ENCODE peak calls at places on chromosomes 3 and 15, in nine cellular contexts. One of them, this sample, is unnamed.

GRCh38 chr3:142881445-142882224 is 7.2 kb downstream of the PCOLCE2 start:
- DNase-seq in skeletal muscle cell: no peak
- DNase-seq in stimulated activated CD4-positive, alpha-beta T cell treated with anti-CD3 and anti-CD28 coated beads, Interleukin-1b, Interleukin-23, amount 100 ng/mL, for 24 hours: no peak
- DNase-seq in heart left ventricle: no peak
- DNase-seq in HTR-8/SVneo: no peak
- DNase-seq in endothelial cell: no peak
- DNase-seq in NCI-H1694: no peak
- DNase-seq in ureter: no peak
- DNase-seq in brain microvascular endothelial cell: no peak
- DNase-seq in this sample: no peak

GRCh38 chr15:101314301-101314700 is 19.3 kb upstream of the SNRPA1 start:
- DNase-seq in endothelial cell: no peak
- DNase-seq in stimulated activated CD4-positive, alpha-beta T cell treated with anti-CD3 and anti-CD28 coated beads, Interleukin-1b, Interleukin-23, amount 100 ng/mL, for 24 hours: no peak
- DNase-seq in NCI-H1694: no peak
- DNase-seq in heart left ventricle: no peak
- DNase-seq in brain microvascular endothelial cell: no peak
- DNase-seq in ureter: no peak
- DNase-seq in skeletal muscle cell: no peak
- DNase-seq in HTR-8/SVneo: no peak
- DNase-seq in this sample: no peak

GRCh38 chr15:100841426-100841825 is 38.2 kb upstream of the ALDH1A3 start:
- DNase-seq in stimulated activated CD4-positive, alpha-beta T cell treated with anti-CD3 and anti-CD28 coated beads, Interleukin-1b, Interleukin-23, amount 100 ng/mL, for 24 hours: no peak
- DNase-seq in skeletal muscle cell: no peak
- DNase-seq in brain microvascular endothelial cell: no peak
- DNase-seq in ureter: no peak
- DNase-seq in HTR-8/SVneo: no peak
- DNase-seq in NCI-H1694: no peak
- DNase-seq in heart left ventricle: no peak
- DNase-seq in endothelial cell: no peak
- DNase-seq in this sample: no peak

GRCh38 chr3:195068481-195069080 is 202.4 kb downstream of the XXYLT1 start:
- DNase-seq in NCI-H1694: no peak
- DNase-seq in HTR-8/SVneo: no peak
- DNase-seq in ureter: peak
- DNase-seq in stimulated activated CD4-positive, alpha-beta T cell treated with anti-CD3 and anti-CD28 coated beads, Interleukin-1b, Interleukin-23, amount 100 ng/mL, for 24 hours: no peak
- DNase-seq in heart left ventricle: no peak
- DNase-seq in brain microvascular endothelial cell: no peak
- DNase-seq in skeletal muscle cell: no peak
- DNase-seq in endothelial cell: no peak
- DNase-seq in this sample: no peak

GRCh38 chr3:59422312-59422711 is 372.5 kb upstream of the CFAP20DC start:
- DNase-seq in ureter: no peak
- DNase-seq in NCI-H1694: no peak
- DNase-seq in heart left ventricle: no peak
- DNase-seq in brain microvascular endothelial cell: peak
- DNase-seq in HTR-8/SVneo: no peak
- DNase-seq in endothelial cell: no peak
- DNase-seq in skeletal muscle cell: peak
- DNase-seq in stimulated activated CD4-positive, alpha-beta T cell treated with anti-CD3 and anti-CD28 coated beads, Interleukin-1b, Interleukin-23, amount 100 ng/mL, for 24 hours: no peak
- DNase-seq in this sample: no peak

GRCh38 chr15:73632670-73633058 is 525 bp downstream of the NPTN start:
- DNase-seq in endothelial cell: no peak
- DNase-seq in HTR-8/SVneo: no peak
- DNase-seq in brain microvascular endothelial cell: no peak
- DNase-seq in stimulated activated CD4-positive, alpha-beta T cell treated with anti-CD3 and anti-CD28 coated beads, Interleukin-1b, Interleukin-23, amount 100 ng/mL, for 24 hours: no peak
- DNase-seq in NCI-H1694: no peak
- DNase-seq in ureter: no peak
- DNase-seq in skeletal muscle cell: no peak
- DNase-seq in heart left ventricle: peak
- DNase-seq in this sample: peak

GRCh38 chr3:66577804-66578203 is 77.0 kb upstream of the LRIG1 start:
- DNase-seq in NCI-H1694: no peak
- DNase-seq in ureter: no peak
- DNase-seq in endothelial cell: no peak
- DNase-seq in skeletal muscle cell: no peak
- DNase-seq in heart left ventricle: no peak
- DNase-seq in brain microvascular endothelial cell: no peak
- DNase-seq in stimulated activated CD4-positive, alpha-beta T cell treated with anti-CD3 and anti-CD28 coated beads, Interleukin-1b, Interleukin-23, amount 100 ng/mL, for 24 hours: no peak
- DNase-seq in HTR-8/SVneo: no peak
- DNase-seq in this sample: no peak

GRCh38 chr15:92958105-92958504 is 58.0 kb downstream of the CHD2 start:
- DNase-seq in brain microvascular endothelial cell: peak
- DNase-seq in skeletal muscle cell: no peak
- DNase-seq in heart left ventricle: no peak
- DNase-seq in endothelial cell: no peak
- DNase-seq in ureter: no peak
- DNase-seq in NCI-H1694: no peak
- DNase-seq in stimulated activated CD4-positive, alpha-beta T cell treated with anti-CD3 and anti-CD28 coated beads, Interleukin-1b, Interleukin-23, amount 100 ng/mL, for 24 hours: peak
- DNase-seq in HTR-8/SVneo: no peak
- DNase-seq in this sample: no peak

GRCh38 chr3:171000281-171000680 is 26.2 kb downstream of the SLC2A2 start:
- DNase-seq in stimulated activated CD4-positive, alpha-beta T cell treated with anti-CD3 and anti-CD28 coated beads, Interleukin-1b, Interleukin-23, amount 100 ng/mL, for 24 hours: no peak
- DNase-seq in NCI-H1694: no peak
- DNase-seq in HTR-8/SVneo: no peak
- DNase-seq in heart left ventricle: no peak
- DNase-seq in brain microvascular endothelial cell: no peak
- DNase-seq in skeletal muscle cell: no peak
- DNase-seq in ureter: no peak
- DNase-seq in endothelial cell: no peak
- DNase-seq in this sample: no peak

GRCh38 chr15:63466378-63467192 is 37.8 kb upstream of the USP3 start:
- DNase-seq in NCI-H1694: peak
- DNase-seq in heart left ventricle: no peak
- DNase-seq in HTR-8/SVneo: peak
- DNase-seq in ureter: peak
- DNase-seq in endothelial cell: peak
- DNase-seq in skeletal muscle cell: no peak
- DNase-seq in brain microvascular endothelial cell: peak
- DNase-seq in stimulated activated CD4-positive, alpha-beta T cell treated with anti-CD3 and anti-CD28 coated beads, Interleukin-1b, Interleukin-23, amount 100 ng/mL, for 24 hours: peak
- DNase-seq in this sample: peak

GRCh38 chr3:178170698-178171535 is 365.3 kb upstream of the KCNMB2 start:
- DNase-seq in NCI-H1694: no peak
- DNase-seq in heart left ventricle: no peak
- DNase-seq in stimulated activated CD4-positive, alpha-beta T cell treated with anti-CD3 and anti-CD28 coated beads, Interleukin-1b, Interleukin-23, amount 100 ng/mL, for 24 hours: no peak
- DNase-seq in endothelial cell: no peak
- DNase-seq in skeletal muscle cell: peak
- DNase-seq in ureter: no peak
- DNase-seq in HTR-8/SVneo: peak
- DNase-seq in brain microvascular endothelial cell: peak
- DNase-seq in this sample: no peak

GRCh38 chr15:38861108-38861507 is 296.5 kb upstream of the RASGRP1 start:
- DNase-seq in ureter: no peak
- DNase-seq in skeletal muscle cell: no peak
- DNase-seq in brain microvascular endothelial cell: no peak
- DNase-seq in stimulated activated CD4-positive, alpha-beta T cell treated with anti-CD3 and anti-CD28 coated beads, Interleukin-1b, Interleukin-23, amount 100 ng/mL, for 24 hours: no peak
- DNase-seq in endothelial cell: no peak
- DNase-seq in heart left ventricle: no peak
- DNase-seq in HTR-8/SVneo: no peak
- DNase-seq in NCI-H1694: no peak
- DNase-seq in this sample: no peak

GRCh38 chr3:194482196-194482593 is 4.6 kb downstream of the ATP13A3 start:
- DNase-seq in endothelial cell: no peak
- DNase-seq in HTR-8/SVneo: no peak
- DNase-seq in skeletal muscle cell: no peak
- DNase-seq in heart left ventricle: no peak
- DNase-seq in stimulated activated CD4-positive, alpha-beta T cell treated with anti-CD3 and anti-CD28 coated beads, Interleukin-1b, Interleukin-23, amount 100 ng/mL, for 24 hours: no peak
- DNase-seq in NCI-H1694: no peak
- DNase-seq in ureter: no peak
- DNase-seq in brain microvascular endothelial cell: no peak
- DNase-seq in this sample: no peak

GRCh38 chr15:92391640-92392039 is 2.0 kb upstream of the ST8SIA2 start:
- DNase-seq in heart left ventricle: no peak
- DNase-seq in skeletal muscle cell: no peak
- DNase-seq in HTR-8/SVneo: no peak
- DNase-seq in endothelial cell: peak
- DNase-seq in NCI-H1694: peak
- DNase-seq in ureter: no peak
- DNase-seq in stimulated activated CD4-positive, alpha-beta T cell treated with anti-CD3 and anti-CD28 coated beads, Interleukin-1b, Interleukin-23, amount 100 ng/mL, for 24 hours: no peak
- DNase-seq in brain microvascular endothelial cell: peak
- DNase-seq in this sample: no peak

GRCh38 chr15:100310511-100310910 is 31.3 kb downstream of the ADAMTS17 start:
- DNase-seq in skeletal muscle cell: no peak
- DNase-seq in NCI-H1694: no peak
- DNase-seq in HTR-8/SVneo: no peak
- DNase-seq in ureter: no peak
- DNase-seq in heart left ventricle: no peak
- DNase-seq in endothelial cell: no peak
- DNase-seq in brain microvascular endothelial cell: no peak
- DNase-seq in stimulated activated CD4-positive, alpha-beta T cell treated with anti-CD3 and anti-CD28 coated beads, Interleukin-1b, Interleukin-23, amount 100 ng/mL, for 24 hours: no peak
- DNase-seq in this sample: no peak

GRCh38 chr3:185397676-185398075 is 34.7 kb downstream of the MAP3K13 start:
- DNase-seq in brain microvascular endothelial cell: no peak
- DNase-seq in NCI-H1694: peak
- DNase-seq in heart left ventricle: peak
- DNase-seq in skeletal muscle cell: no peak
- DNase-seq in ureter: no peak
- DNase-seq in stimulated activated CD4-positive, alpha-beta T cell treated with anti-CD3 and anti-CD28 coated beads, Interleukin-1b, Interleukin-23, amount 100 ng/mL, for 24 hours: no peak
- DNase-seq in HTR-8/SVneo: no peak
- DNase-seq in endothelial cell: no peak
- DNase-seq in this sample: no peak

GRCh38 chr3:184193991-184194539 is 8.1 kb downstream of the ABCF3 start:
- DNase-seq in HTR-8/SVneo: no peak
- DNase-seq in NCI-H1694: no peak
- DNase-seq in stimulated activated CD4-positive, alpha-beta T cell treated with anti-CD3 and anti-CD28 coated beads, Interleukin-1b, Interleukin-23, amount 100 ng/mL, for 24 hours: no peak
- DNase-seq in skeletal muscle cell: no peak
- DNase-seq in endothelial cell: no peak
- DNase-seq in heart left ventricle: no peak
- DNase-seq in ureter: no peak
- DNase-seq in brain microvascular endothelial cell: no peak
- DNase-seq in this sample: no peak

GRCh38 chr15:34759347-34759746 is 4.5 kb upstream of the GJD2 start:
- DNase-seq in NCI-H1694: no peak
- DNase-seq in ureter: no peak
- DNase-seq in heart left ventricle: no peak
- DNase-seq in skeletal muscle cell: no peak
- DNase-seq in HTR-8/SVneo: no peak
- DNase-seq in stimulated activated CD4-positive, alpha-beta T cell treated with anti-CD3 and anti-CD28 coated beads, Interleukin-1b, Interleukin-23, amount 100 ng/mL, for 24 hours: no peak
- DNase-seq in brain microvascular endothelial cell: no peak
- DNase-seq in endothelial cell: peak
- DNase-seq in this sample: no peak

GRCh38 chr3:28860307-28860706 is 420.6 kb upstream of the RBMS3 start:
- DNase-seq in HTR-8/SVneo: no peak
- DNase-seq in NCI-H1694: no peak
- DNase-seq in ureter: no peak
- DNase-seq in endothelial cell: no peak
- DNase-seq in skeletal muscle cell: no peak
- DNase-seq in brain microvascular endothelial cell: no peak
- DNase-seq in stimulated activated CD4-positive, alpha-beta T cell treated with anti-CD3 and anti-CD28 coated beads, Interleukin-1b, Interleukin-23, amount 100 ng/mL, for 24 hours: no peak
- DNase-seq in heart left ventricle: no peak
- DNase-seq in this sample: peak

GRCh38 chr3:23612296-23612891 is 193.4 kb upstream of the UBE2E1 start:
- DNase-seq in stimulated activated CD4-positive, alpha-beta T cell treated with anti-CD3 and anti-CD28 coated beads, Interleukin-1b, Interleukin-23, amount 100 ng/mL, for 24 hours: no peak
- DNase-seq in brain microvascular endothelial cell: peak
- DNase-seq in HTR-8/SVneo: peak
- DNase-seq in endothelial cell: no peak
- DNase-seq in ureter: no peak
- DNase-seq in heart left ventricle: no peak
- DNase-seq in skeletal muscle cell: peak
- DNase-seq in NCI-H1694: no peak
- DNase-seq in this sample: no peak

GRCh38 chr3:77039606-77040553 is at the start of gene ROBO2:
- DNase-seq in brain microvascular endothelial cell: peak
- DNase-seq in NCI-H1694: peak
- DNase-seq in stimulated activated CD4-positive, alpha-beta T cell treated with anti-CD3 and anti-CD28 coated beads, Interleukin-1b, Interleukin-23, amount 100 ng/mL, for 24 hours: no peak
- DNase-seq in skeletal muscle cell: no peak
- DNase-seq in heart left ventricle: peak
- DNase-seq in HTR-8/SVneo: no peak
- DNase-seq in endothelial cell: peak
- DNase-seq in ureter: no peak
- DNase-seq in this sample: peak

GRCh38 chr3:141083226-141083625 is 32.1 kb downstream of the SPSB4 start:
- DNase-seq in NCI-H1694: no peak
- DNase-seq in skeletal muscle cell: no peak
- DNase-seq in stimulated activated CD4-positive, alpha-beta T cell treated with anti-CD3 and anti-CD28 coated beads, Interleukin-1b, Interleukin-23, amount 100 ng/mL, for 24 hours: no peak
- DNase-seq in brain microvascular endothelial cell: no peak
- DNase-seq in heart left ventricle: no peak
- DNase-seq in ureter: no peak
- DNase-seq in endothelial cell: no peak
- DNase-seq in HTR-8/SVneo: no peak
- DNase-seq in this sample: no peak

GRCh38 chr15:79176151-79176550 is 85.6 kb upstream of the RASGRF1 start:
- DNase-seq in NCI-H1694: no peak
- DNase-seq in heart left ventricle: no peak
- DNase-seq in endothelial cell: no peak
- DNase-seq in ureter: no peak
- DNase-seq in brain microvascular endothelial cell: no peak
- DNase-seq in skeletal muscle cell: no peak
- DNase-seq in stimulated activated CD4-positive, alpha-beta T cell treated with anti-CD3 and anti-CD28 coated beads, Interleukin-1b, Interleukin-23, amount 100 ng/mL, for 24 hours: no peak
- DNase-seq in HTR-8/SVneo: no peak
- DNase-seq in this sample: no peak

GRCh38 chr3:71064288-71064975 is 519.1 kb downstream of the FOXP1 start:
- DNase-seq in NCI-H1694: no peak
- DNase-seq in ureter: peak
- DNase-seq in heart left ventricle: peak
- DNase-seq in endothelial cell: peak
- DNase-seq in brain microvascular endothelial cell: peak
- DNase-seq in HTR-8/SVneo: no peak
- DNase-seq in stimulated activated CD4-positive, alpha-beta T cell treated with anti-CD3 and anti-CD28 coated beads, Interleukin-1b, Interleukin-23, amount 100 ng/mL, for 24 hours: no peak
- DNase-seq in skeletal muscle cell: no peak
- DNase-seq in this sample: no peak

GRCh38 chr3:57078366-57079220 is 18.1 kb downstream of the SPATA12 start:
- DNase-seq in ureter: peak
- DNase-seq in brain microvascular endothelial cell: peak
- DNase-seq in HTR-8/SVneo: peak
- DNase-seq in NCI-H1694: no peak
- DNase-seq in skeletal muscle cell: peak
- DNase-seq in stimulated activated CD4-positive, alpha-beta T cell treated with anti-CD3 and anti-CD28 coated beads, Interleukin-1b, Interleukin-23, amount 100 ng/mL, for 24 hours: no peak
- DNase-seq in endothelial cell: peak
- DNase-seq in heart left ventricle: peak
- DNase-seq in this sample: peak

GRCh38 chr3:84959470-84960380 is 936 bp downstream of the CADM2 start:
- DNase-seq in HTR-8/SVneo: no peak
- DNase-seq in brain microvascular endothelial cell: no peak
- DNase-seq in skeletal muscle cell: no peak
- DNase-seq in NCI-H1694: no peak
- DNase-seq in heart left ventricle: no peak
- DNase-seq in stimulated activated CD4-positive, alpha-beta T cell treated with anti-CD3 and anti-CD28 coated beads, Interleukin-1b, Interleukin-23, amount 100 ng/mL, for 24 hours: no peak
- DNase-seq in ureter: no peak
- DNase-seq in endothelial cell: peak
- DNase-seq in this sample: no peak

GRCh38 chr15:74011610-74012009 is 17.1 kb downstream of the PML start:
- DNase-seq in heart left ventricle: peak
- DNase-seq in endothelial cell: peak
- DNase-seq in skeletal muscle cell: peak
- DNase-seq in brain microvascular endothelial cell: no peak
- DNase-seq in NCI-H1694: no peak
- DNase-seq in stimulated activated CD4-positive, alpha-beta T cell treated with anti-CD3 and anti-CD28 coated beads, Interleukin-1b, Interleukin-23, amount 100 ng/mL, for 24 hours: no peak
- DNase-seq in ureter: no peak
- DNase-seq in HTR-8/SVneo: no peak
- DNase-seq in this sample: peak

GRCh38 chr3:186021673-186022362 is 84.0 kb upstream of the TRA2B start:
- DNase-seq in heart left ventricle: no peak
- DNase-seq in NCI-H1694: no peak
- DNase-seq in brain microvascular endothelial cell: peak
- DNase-seq in skeletal muscle cell: peak
- DNase-seq in stimulated activated CD4-positive, alpha-beta T cell treated with anti-CD3 and anti-CD28 coated beads, Interleukin-1b, Interleukin-23, amount 100 ng/mL, for 24 hours: no peak
- DNase-seq in HTR-8/SVneo: peak
- DNase-seq in ureter: no peak
- DNase-seq in endothelial cell: no peak
- DNase-seq in this sample: no peak

GRCh38 chr3:29775352-29775751 is 494.5 kb downstream of the RBMS3 start:
- DNase-seq in skeletal muscle cell: no peak
- DNase-seq in NCI-H1694: no peak
- DNase-seq in brain microvascular endothelial cell: peak
- DNase-seq in ureter: no peak
- DNase-seq in heart left ventricle: no peak
- DNase-seq in stimulated activated CD4-positive, alpha-beta T cell treated with anti-CD3 and anti-CD28 coated beads, Interleukin-1b, Interleukin-23, amount 100 ng/mL, for 24 hours: no peak
- DNase-seq in endothelial cell: no peak
- DNase-seq in HTR-8/SVneo: no peak
- DNase-seq in this sample: no peak

GRCh38 chr15:29048011-29048410 is 162.2 kb downstream of the APBA2 start:
- DNase-seq in brain microvascular endothelial cell: no peak
- DNase-seq in HTR-8/SVneo: no peak
- DNase-seq in skeletal muscle cell: no peak
- DNase-seq in endothelial cell: no peak
- DNase-seq in ureter: no peak
- DNase-seq in NCI-H1694: no peak
- DNase-seq in heart left ventricle: no peak
- DNase-seq in stimulated activated CD4-positive, alpha-beta T cell treated with anti-CD3 and anti-CD28 coated beads, Interleukin-1b, Interleukin-23, amount 100 ng/mL, for 24 hours: no peak
- DNase-seq in this sample: no peak

GRCh38 chr3:11167590-11167989 is 13.3 kb downstream of the HRH1 start:
- DNase-seq in skeletal muscle cell: no peak
- DNase-seq in heart left ventricle: no peak
- DNase-seq in ureter: no peak
- DNase-seq in NCI-H1694: no peak
- DNase-seq in stimulated activated CD4-positive, alpha-beta T cell treated with anti-CD3 and anti-CD28 coated beads, Interleukin-1b, Interleukin-23, amount 100 ng/mL, for 24 hours: no peak
- DNase-seq in endothelial cell: no peak
- DNase-seq in HTR-8/SVneo: no peak
- DNase-seq in brain microvascular endothelial cell: no peak
- DNase-seq in this sample: no peak